ENCODE peak calls at places on chromosomes 6 and 20, in five cellular contexts. J is natural killer cell, N is IMR-90, D is nephron progenitor cell, Q is PC-3. E is an unnamed sample.

GRCh38 chr6:34182751-34183531 is 37.1 kb upstream of the GRM4 start:
- DNase-seq in J (peak; percentile 55), N (no peak), D (no peak), Q (no peak), E (no peak)

GRCh38 chr6:17957488-17957887 is 29.9 kb downstream of the KIF13A start:
- DNase-seq in J (peak; percentile 41), N (peak; percentile 70), D (no peak), Q (no peak), E (no peak)

GRCh38 chr6:148771896-148772554 is 25.2 kb downstream of the UST start:
- DNase-seq in J (no peak), N (no peak), D (no peak), Q (no peak), E (no peak)

GRCh38 chr6:71346034-71346680 is 57.5 kb downstream of the OGFRL1 start:
- DNase-seq in J (no peak), N (no peak), D (no peak), Q (no peak), E (no peak)

GRCh38 chr6:170224694-170225660 is 65.9 kb downstream of the DLL1 start:
- DNase-seq in J (no peak), N (peak; percentile 44), D (no peak), Q (peak; percentile 88), E (no peak)

GRCh38 chr6:168576388-168576787 is 135.4 kb downstream of the SMOC2 start:
- DNase-seq in J (no peak), N (no peak), D (no peak), Q (no peak), E (no peak)

GRCh38 chr20:19549896-19550295 is 208.2 kb upstream of the RIN2 start:
- DNase-seq in J (no peak), N (no peak), D (no peak), Q (no peak), E (no peak)

GRCh38 chr6:4732691-4733315 is 43.4 kb upstream of the CDYL start:
- DNase-seq in J (no peak), N (peak; percentile 95), D (peak; percentile 27), Q (peak; percentile 93), E (no peak)

GRCh38 chr20:40741507-40742106 is 52.6 kb upstream of the MAFB start:
- DNase-seq in J (peak; percentile 28), N (peak; percentile 34), D (peak; percentile 22), Q (peak; percentile 59), E (no peak)

GRCh38 chr6:166228839-166229528 is 61.3 kb upstream of the TBXT start:
- DNase-seq in J (no peak), N (no peak), D (peak; percentile 33), Q (no peak), E (no peak)

GRCh38 chr6:56693246-56693607 is 50.5 kb upstream of the DST start:
- DNase-seq in J (no peak), N (peak; percentile 87), D (no peak), Q (peak; percentile 89), E (no peak)

GRCh38 chr6:41190791-41191190 is 10.2 kb downstream of the TREML2 start:
- DNase-seq in J (no peak), N (no peak), D (no peak), Q (no peak), E (no peak)

GRCh38 chr6:41193171-41193734 is 7.7 kb downstream of the TREML2 start:
- DNase-seq in J (no peak), N (no peak), D (no peak), Q (no peak), E (no peak)

GRCh38 chr6:41189968-41190367 is 11.0 kb downstream of the TREML2 start:
- DNase-seq in J (no peak), N (no peak), D (no peak), Q (no peak), E (no peak)

GRCh38 chr6:41193884-41194283 is 7.1 kb downstream of the TREML2 start:
- DNase-seq in J (no peak), N (no peak), D (no peak), Q (no peak), E (no peak)

DNA sequence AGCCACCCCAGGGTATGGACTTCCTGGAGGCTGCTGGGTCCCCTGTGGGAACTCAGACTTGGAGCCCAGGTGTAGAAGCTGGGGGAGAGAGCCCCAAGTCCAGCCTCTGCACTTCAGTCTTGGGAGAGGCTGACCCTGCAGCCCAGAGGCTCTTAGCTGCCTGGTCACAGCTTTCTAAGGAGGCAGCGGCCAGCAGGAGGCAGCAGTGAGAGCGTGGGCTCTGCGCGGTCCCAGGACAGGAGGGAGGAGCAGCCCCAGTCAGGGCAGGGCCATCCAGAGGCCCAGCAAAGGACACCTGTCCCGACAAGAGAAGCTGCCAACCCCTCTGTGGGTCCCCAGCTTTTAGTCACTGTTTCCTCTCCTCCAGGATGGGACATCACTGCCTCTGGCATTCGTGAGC is 9.4 kb downstream of the TREML2 start:
- DNase-seq in J (peak; percentile 40), N (no peak), D (peak; percentile 54), Q (peak; percentile 44), E (no peak)
- TF ChIP-seq CTCF in J (peak; percentile 40), N (peak; percentile 31), D (peak; percentile 52), Q (peak; percentile 57), E (peak; percentile 58)

GRCh38 chr6:105363100-105363754 is 39.7 kb downstream of the PREP start:
- DNase-seq in J (no peak), N (peak; percentile 47), D (no peak), Q (peak; percentile 52), E (no peak)
- TF ChIP-seq CTCF in J (no peak), N (peak; percentile 66), D (no peak), Q (peak; percentile 62), E (peak; percentile 43)

GRCh38 chr6:14025160-14025559 is 92.4 kb upstream of the CD83 start:
- DNase-seq in J (no peak), N (no peak), D (no peak), Q (no peak), E (no peak)
- TF ChIP-seq CTCF in J (no peak), N (no peak), D (no peak), Q (no peak), E (no peak)

GRCh38 chr6:132392792-132393191 is 8.5 kb downstream of the MOXD1 start:
- DNase-seq in J (no peak), N (no peak), D (no peak), Q (peak; percentile 55), E (no peak)
- TF ChIP-seq CTCF in J (no peak), N (peak; percentile 21), D (no peak), Q (peak; percentile 69), E (peak; percentile 50)

GRCh38 chr20:44734938-44735337 is 10.7 kb upstream of the KCNK15 start:
- DNase-seq in J (no peak), N (peak; percentile 65), D (no peak), Q (peak; percentile 73), E (no peak)
- TF ChIP-seq CTCF in J (no peak), N (peak; percentile 24), D (peak; percentile 11), Q (peak; percentile 49), E (peak; percentile 22)

GRCh38 chr20:137668-138131 is 4.7 kb upstream of the DEFB126 start:
- DNase-seq in J (no peak), N (no peak), D (no peak), Q (peak; percentile 32), E (no peak)
- TF ChIP-seq CTCF in J (no peak), N (no peak), D (no peak), Q (peak; percentile 74), E (no peak)

GRCh38 chr6:107509506-107509905 is 19.6 kb downstream of the SOBP start:
- DNase-seq in J (no peak), N (peak; percentile 45), D (no peak), Q (no peak), E (no peak)

GRCh38 chr6:107510108-107510507 is 20.2 kb downstream of the SOBP start:
- DNase-seq in J (no peak), N (no peak), D (no peak), Q (no peak), E (no peak)

GRCh38 chr6:107515955-107516354 is 26.0 kb downstream of the SOBP start:
- DNase-seq in J (no peak), N (no peak), D (no peak), Q (no peak), E (no peak)

GRCh38 chr6:107511410-107512070 is 21.6 kb downstream of the SOBP start:
- DNase-seq in J (no peak), N (no peak), D (no peak), Q (no peak), E (no peak)

GRCh38 chr6:107513214-107513613 is 23.3 kb downstream of the SOBP start:
- DNase-seq in J (no peak), N (no peak), D (no peak), Q (no peak), E (no peak)
- TF ChIP-seq CTCF in J (no peak), N (no peak), D (no peak), Q (no peak), E (no peak)